ENCODE peak calls at places on chromosomes 4 and X, in seven cellular contexts. F, O, K, M, D, W and Y are unnamed samples. For H3K9me3, the result is how much of the 10 kb centered on the place peaks cover.

GRCh38 chr4:144701683-144702233 is 55.8 kb downstream of the HHIP start:
- DNase-seq in F (no peak), O (no peak), K (no peak), M (no peak), D (no peak), W (no peak), Y (no peak)

GRCh38 chrX:154097003-154097596 is 417 bp downstream of the MECP2 start:
- DNase-seq in F (peak), O (peak), K (peak), M (peak), D (peak), W (peak), Y (peak)

GRCh38 chrX:18210470-18210869 is 10.2 kb downstream of the BEND2 start:
- DNase-seq in F (no peak), O (peak), K (no peak), M (no peak), D (peak), W (no peak), Y (no peak)

GRCh38 chrX:34483980-34484379 is 173.1 kb downstream of the TMEM47 start:
- DNase-seq in F (no peak), O (no peak), K (no peak), M (no peak), D (no peak), W (no peak), Y (no peak)

GRCh38 chr4:111880116-111880515 is 265.1 kb upstream of the FAM241A start:
- DNase-seq in F (no peak), O (no peak), K (no peak), M (no peak), D (no peak), W (no peak), Y (no peak)

GRCh38 chrX:152343306-152343705 is 107.8 kb downstream of the GABRA3 start:
- DNase-seq in F (no peak), O (peak), K (no peak), M (no peak), D (no peak), W (no peak), Y (no peak)

GRCh38 chrX:131841496-131842410 is 181.3 kb upstream of the STK26 start:
- DNase-seq in F (peak), O (peak), K (peak), M (peak), D (peak), W (no peak), Y (peak)

GRCh38 chr4:78056265-78057129 is 626 bp upstream of the FRAS1 start:
- DNase-seq in F (peak), O (peak), K (peak), M (peak), D (peak), W (peak), Y (peak)

GRCh38 chr4:122619583-122619982 is 1.3 kb downstream of the IL21 start:
- DNase-seq in F (no peak), O (no peak), K (no peak), M (no peak), D (no peak), W (no peak), Y (no peak)

GRCh38 chrX:51571821-51572220 is 46.9 kb downstream of the CENPVL3 start:
- DNase-seq in F (no peak), O (no peak), K (no peak), M (no peak), D (no peak), W (no peak), Y (no peak)

GRCh38 chr4:7547368-7548040 is 112.8 kb upstream of the PSAPL1 start:
- DNase-seq in F (no peak), O (no peak), K (no peak), M (no peak), D (peak), W (no peak), Y (no peak)

GRCh38 chr4:88938138-88938537 is 118.8 kb downstream of the FAM13A start:
- DNase-seq in F (no peak), O (peak), K (no peak), M (no peak), D (peak), W (no peak), Y (no peak)

GRCh38 chrX:100895365-100896075 is 21.4 kb upstream of the NOX1 start:
- DNase-seq in F (no peak), O (peak), K (peak), M (no peak), D (peak), W (no peak), Y (peak)

GRCh38 chr4:124025423-124025822 is 628.8 kb downstream of the SPRY1 start:
- DNase-seq in F (no peak), O (no peak), K (no peak), M (no peak), D (no peak), W (no peak), Y (no peak)

GRCh38 chr4:145182212-145182611 is 1.8 kb upstream of the OTUD4 start:
- DNase-seq in F (no peak), O (no peak), K (no peak), M (no peak), D (no peak), W (no peak), Y (no peak)

GRCh38 chr4:1204828-1205591 is 32.6 kb upstream of the SPON2 start:
- DNase-seq in F (peak), O (no peak), K (peak), M (no peak), D (no peak), W (peak), Y (peak)

GRCh38 chr4:108529102-108529501 is 91.3 kb upstream of the RPL34 start:
- DNase-seq in F (no peak), O (no peak), K (peak), M (no peak), D (no peak), W (no peak), Y (no peak)

GRCh38 chr4:114263233-114263632 is 283.8 kb upstream of the ARSJ start:
- DNase-seq in F (no peak), O (peak), K (no peak), M (no peak), D (peak), W (no peak), Y (no peak)

GRCh38 chr4:79851625-79852304 is 221.3 kb downstream of the ANTXR2 start:
- DNase-seq in F (no peak), O (peak), K (no peak), M (no peak), D (peak), W (no peak), Y (no peak)

GRCh38 chr4:186078977-186079697 is 10.2 kb downstream of the TLR3 start:
- DNase-seq in F (no peak), O (no peak), K (peak), M (no peak), D (no peak), W (no peak), Y (no peak)

GRCh38 chr4:74473155-74473811 is 28.3 kb downstream of the AREG start:
- DNase-seq in F (no peak), O (peak), K (no peak), M (no peak), D (peak), W (no peak), Y (no peak)

GRCh38 chr4:2064276-2064991 is 5.3 kb downstream of the NAT8L start:
- DNase-seq in F (peak), O (no peak), K (peak), M (no peak), D (no peak), W (no peak), Y (peak)

GRCh38 chr4:24808261-24808660 is 12.9 kb downstream of the SOD3 start:
- DNase-seq in F (no peak), O (no peak), K (no peak), M (no peak), D (no peak), W (no peak), Y (no peak)

GRCh38 chr4:119733431-119733830 is 104.8 kb upstream of the PDE5A start:
- DNase-seq in F (no peak), O (no peak), K (no peak), M (no peak), D (peak), W (no peak), Y (no peak)

GRCh38 chr4:184649971-184650855 is 675 bp downstream of the PRIMPOL start:
- DNase-seq in F (no peak), O (peak), K (peak), M (no peak), D (peak), W (peak), Y (peak)

GRCh38 chr4:4721636-4722035 is 137.8 kb upstream of the MSX1 start:
- DNase-seq in F (no peak), O (no peak), K (no peak), M (no peak), D (no peak), W (no peak), Y (no peak)

GRCh38 chr4:4726051-4726450 is 133.4 kb upstream of the MSX1 start:
- DNase-seq in F (no peak), O (no peak), K (peak), M (no peak), D (no peak), W (no peak), Y (no peak)

GRCh38 chr4:4730214-4730613 is 129.3 kb upstream of the MSX1 start:
- DNase-seq in F (no peak), O (peak), K (no peak), M (no peak), D (no peak), W (no peak), Y (no peak)

DNA sequence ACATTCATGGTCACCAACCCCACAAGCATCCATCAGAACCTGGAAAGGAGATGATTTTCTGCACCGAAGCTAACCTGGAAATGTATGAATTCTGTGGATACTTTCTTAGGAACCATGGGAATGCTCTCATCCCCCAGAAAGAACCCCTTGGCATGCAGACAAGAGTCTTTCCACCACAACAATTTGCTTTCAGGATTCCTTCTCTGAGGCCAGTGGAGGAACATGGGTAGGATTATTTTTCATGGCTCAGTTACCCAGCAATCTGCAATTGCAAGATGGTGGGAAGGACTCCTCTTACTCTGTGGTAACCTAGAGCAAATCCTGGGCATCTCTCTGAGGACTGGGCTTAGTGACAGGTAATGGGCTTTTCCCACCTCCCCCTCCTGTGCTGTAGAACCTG is 131.9 kb upstream of the MSX1 start:
- DNase-seq in F (no peak), O (no peak), K (no peak), M (no peak), D (no peak), W (no peak), Y (no peak)
- H3K9me3 ChIP-seq in F (under half), O (under half), K (under half), M (under half), D (under half), W (under half), Y (under half)

GRCh38 chr4:28148221-28148620 is 1287.6 kb downstream of the STIM2 start:
- DNase-seq in F (no peak), O (no peak), K (no peak), M (no peak), D (no peak), W (no peak), Y (no peak)

GRCh38 chr4:28151314-28151713 is 1290.7 kb downstream of the STIM2 start:
- DNase-seq in F (no peak), O (no peak), K (no peak), M (no peak), D (no peak), W (no peak), Y (no peak)

GRCh38 chr4:28149762-28150161 is 1289.1 kb downstream of the STIM2 start:
- DNase-seq in F (no peak), O (no peak), K (no peak), M (no peak), D (no peak), W (no peak), Y (no peak)

DNA sequence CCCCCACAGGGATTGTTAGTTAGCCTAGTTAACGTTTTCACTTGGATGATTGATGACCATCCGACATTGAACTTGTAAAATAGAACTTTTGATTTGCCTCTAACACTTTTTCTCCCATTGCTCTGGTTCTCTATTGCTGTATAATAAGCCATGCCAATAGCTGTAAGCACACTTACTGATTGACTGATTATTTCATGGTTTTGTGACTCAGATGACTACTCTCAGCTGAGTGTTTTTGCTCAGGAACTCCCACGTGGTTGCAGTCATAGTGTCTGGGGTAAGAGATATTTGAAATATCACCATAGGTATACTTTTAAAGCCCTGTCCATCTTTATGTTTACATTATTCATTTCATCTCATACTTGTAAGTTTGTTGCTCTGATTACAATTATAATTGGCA is 1285.5 kb downstream of the STIM2 start:
- DNase-seq in F (no peak), O (no peak), K (no peak), M (no peak), D (no peak), W (no peak), Y (no peak)
- H3K4me3 ChIP-seq in F (no peak), O (no peak), K (no peak), M (no peak), D (no peak), W (no peak), Y (no peak)

GRCh38 chrX:136687457-136687856 is 39.5 kb downstream of the CD40LG start:
- DNase-seq in F (no peak), O (no peak), K (no peak), M (no peak), D (no peak), W (no peak), Y (no peak)
- H3K9me3 ChIP-seq in F (under half), O (under half), K (under half), M (under half), D (under half), W (under half), Y (under half)

GRCh38 chr4:53321988-53322289 is 43.9 kb downstream of the SCFD2 start:
- DNase-seq in F (no peak), O (no peak), K (no peak), M (no peak), D (no peak), W (no peak), Y (no peak)
- H3K4me3 ChIP-seq in F (no peak), O (peak), K (no peak), M (no peak), D (no peak), W (no peak), Y (no peak)

GRCh38 chrX:143837010-143837409 is 46.9 kb upstream of the UBE2NL start:
- DNase-seq in F (no peak), O (no peak), K (no peak), M (no peak), D (no peak), W (no peak), Y (no peak)

DNA sequence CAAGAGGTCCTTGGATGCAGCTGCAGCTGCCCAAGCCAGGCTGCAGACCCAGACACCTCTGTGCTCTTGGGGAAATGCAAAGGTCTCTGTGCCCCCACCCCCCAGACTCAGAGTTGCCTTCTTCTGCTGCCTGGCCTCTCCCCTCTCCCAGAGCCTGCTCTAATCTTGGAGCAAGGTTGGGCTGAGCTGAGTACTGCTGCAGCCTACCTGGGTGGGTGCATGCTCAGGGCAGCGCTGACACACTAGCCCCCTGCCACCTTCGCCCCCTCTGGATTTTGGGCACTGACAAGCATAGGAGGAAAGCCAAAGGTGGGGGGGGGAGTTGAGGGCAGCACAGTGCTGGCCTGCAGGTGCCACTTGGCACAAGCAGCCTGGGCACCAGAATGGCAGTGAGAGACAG is 46.4 kb upstream of the UBE2NL start:
- DNase-seq in F (no peak), O (no peak), K (no peak), M (no peak), D (no peak), W (no peak), Y (peak)
- H3K9me3 ChIP-seq in F (under half), O (under half), K (under half), M (under half), D (under half), W (under half), Y (under half)